ENCODE peak calls at places on chromosome 9, in six cellular contexts. T is dorsolateral prefrontal cortex, P is germinal center, A is head of caudate nucleus, M is uterus, J is frontal cortex. R is an unnamed sample.

GRCh38 chr9:77016111-77016525 is 3.3 kb upstream of the FOXB2 start:
- DNase-seq in A (no peak), J (peak), P (no peak), T (no peak), M (no peak), R (no peak)

GRCh38 chr9:14752271-14752670 is 29.7 kb upstream of the CER1 start:
- DNase-seq in P (no peak), T (no peak), J (no peak), M (no peak), A (no peak), R (no peak)

GRCh38 chr9:121781701-121782464 is 130.4 kb downstream of the DAB2IP start:
- DNase-seq in P (no peak), M (no peak), T (no peak), J (no peak), A (no peak), R (no peak)

GRCh38 chr9:19471737-19472648 is 63.2 kb downstream of the ACER2 start:
- DNase-seq in T (peak), A (peak), M (peak), P (peak), J (peak), R (peak)

GRCh38 chr9:81083821-81084512 is 605.4 kb downstream of the TLE1 start:
- DNase-seq in A (no peak), P (no peak), M (no peak), T (no peak), J (no peak), R (no peak)

GRCh38 chr9:4892501-4893194 is 92.4 kb upstream of the JAK2 start:
- DNase-seq in A (no peak), T (no peak), J (no peak), P (no peak), M (no peak), R (no peak)

GRCh38 chr9:81125446-81126092 is 563.8 kb downstream of the TLE1 start:
- DNase-seq in T (no peak), A (no peak), P (no peak), J (no peak), M (no peak), R (no peak)

GRCh38 chr9:136728548-136729123 is 14.1 kb downstream of the LCN10 start:
- DNase-seq in T (no peak), A (no peak), M (no peak), J (no peak), P (no peak), R (no peak)

GRCh38 chr9:88826651-88827245 is 164.5 kb upstream of the S1PR3 start:
- DNase-seq in J (no peak), P (no peak), A (no peak), T (no peak), M (no peak), R (no peak)

R was measured in cardiac septum.